ENCODE peak calls at places on chromosomes 4 and X, in seven cellular contexts. R is fibroblast of lung, N is tibial artery, Y is dorsolateral prefrontal cortex, P is caudate nucleus, G is ascending aorta, A is lung. F is an unnamed sample.

GRCh38 chr4:24748023-24748422 is 47.4 kb upstream of the SOD3 start:
- DNase-seq in R (no peak), N (no peak), Y (no peak), P (no peak), G (no peak), A (no peak), F (no peak)

GRCh38 chr4:56618734-56619133 is 62.4 kb downstream of the HOPX start:
- DNase-seq in R (no peak), N (no peak), Y (no peak), P (no peak), G (no peak), A (no peak), F (no peak)

GRCh38 chrX:132774312-132774711 is 184.1 kb downstream of the HS6ST2 start:
- DNase-seq in R (peak; percentile 12), N (no peak), Y (no peak), P (no peak), G (no peak), A (no peak), F (no peak)

GRCh38 chr4:57043304-57044251 is 64.9 kb downstream of the POLR2B start:
- DNase-seq in R (peak; percentile 90), N (no peak), Y (no peak), P (no peak), G (no peak), A (no peak), F (no peak)

GRCh38 chr4:149344436-149344835 is 471.2 kb downstream of the IQCM start:
- DNase-seq in R (peak; percentile 83), N (no peak), Y (no peak), P (no peak), G (no peak), A (no peak), F (no peak)

GRCh38 chrX:139083191-139083590 is 371.7 kb upstream of the FGF13 start:
- DNase-seq in R (no peak), N (no peak), Y (no peak), P (no peak), G (no peak), A (no peak), F (no peak)

GRCh38 chr4:64890131-64890710 is 481.0 kb upstream of the TECRL start:
- DNase-seq in R (peak; percentile 47), N (no peak), Y (no peak), P (no peak), G (no peak), A (no peak), F (no peak)

GRCh38 chr4:101604976-101605375 is 185.6 kb upstream of the BANK1 start:
- DNase-seq in R (peak; percentile 59), N (no peak), Y (no peak), P (no peak), G (no peak), A (no peak), F (no peak)

GRCh38 chr4:114727426-114727825 is 128.8 kb downstream of the UGT8 start:
- DNase-seq in R (no peak), N (no peak), Y (no peak), P (no peak), G (no peak), A (no peak), F (no peak)

GRCh38 chr4:15894923-15895411 is 43.6 kb downstream of the FGFBP1 start:
- DNase-seq in R (peak; percentile 90), N (no peak), Y (no peak), P (no peak), G (no peak), A (no peak), F (no peak)
- H3K27ac ChIP-seq in R (no peak overlapping the region), N (no peak overlapping the region), Y (no peak overlapping the region), P (no peak overlapping the region), G (no peak overlapping the region), A (no peak overlapping the region), F (no peak overlapping the region)

GRCh38 chrX:103629295-103630170 is 758 bp downstream of the TCEAL1 start:
- DNase-seq in R (peak; percentile 75), N (peak; percentile 80), Y (peak; percentile 60), P (peak; percentile 82), G (no peak), A (peak; percentile 59), F (peak; percentile 59)
- H3K27ac ChIP-seq in R (peak overlapping the region; percentile 74), N (peak overlapping the region; percentile 91), Y (peak overlapping the region; percentile 95), P (peak overlapping the region; percentile 88), G (peak overlapping the region; percentile 90), A (peak overlapping the region; percentile 90), F (peak overlapping the region; percentile 89)

GRCh38 chr4:176635372-176636261 is 157.1 kb downstream of the VEGFC start:
- DNase-seq in R (peak; percentile 83), N (no peak), Y (no peak), P (no peak), G (no peak), A (no peak), F (no peak)
- H3K27ac ChIP-seq in R (peak overlapping the region; percentile 15), N (no peak overlapping the region), Y (no peak overlapping the region), P (no peak overlapping the region), G (no peak overlapping the region), A (peak overlapping the region; percentile 6), F (no peak overlapping the region)

GRCh38 chr4:14294611-14295010 is 667.1 kb upstream of the BOD1L1 start:
- DNase-seq in R (peak; percentile 40), N (no peak), Y (no peak), P (no peak), G (no peak), A (no peak), F (no peak)

GRCh38 chr4:14284578-14284977 is 657.1 kb upstream of the BOD1L1 start:
- DNase-seq in R (no peak), N (no peak), Y (no peak), P (no peak), G (no peak), A (no peak), F (no peak)

GRCh38 chr4:14289708-14290107 is 662.2 kb upstream of the BOD1L1 start:
- DNase-seq in R (peak; percentile 63), N (no peak), Y (no peak), P (no peak), G (no peak), A (no peak), F (no peak)
- H3K27ac ChIP-seq in R (no peak overlapping the region), N (no peak overlapping the region), Y (no peak overlapping the region), P (no peak overlapping the region), G (no peak overlapping the region), A (no peak overlapping the region), F (no peak overlapping the region)

DNA sequence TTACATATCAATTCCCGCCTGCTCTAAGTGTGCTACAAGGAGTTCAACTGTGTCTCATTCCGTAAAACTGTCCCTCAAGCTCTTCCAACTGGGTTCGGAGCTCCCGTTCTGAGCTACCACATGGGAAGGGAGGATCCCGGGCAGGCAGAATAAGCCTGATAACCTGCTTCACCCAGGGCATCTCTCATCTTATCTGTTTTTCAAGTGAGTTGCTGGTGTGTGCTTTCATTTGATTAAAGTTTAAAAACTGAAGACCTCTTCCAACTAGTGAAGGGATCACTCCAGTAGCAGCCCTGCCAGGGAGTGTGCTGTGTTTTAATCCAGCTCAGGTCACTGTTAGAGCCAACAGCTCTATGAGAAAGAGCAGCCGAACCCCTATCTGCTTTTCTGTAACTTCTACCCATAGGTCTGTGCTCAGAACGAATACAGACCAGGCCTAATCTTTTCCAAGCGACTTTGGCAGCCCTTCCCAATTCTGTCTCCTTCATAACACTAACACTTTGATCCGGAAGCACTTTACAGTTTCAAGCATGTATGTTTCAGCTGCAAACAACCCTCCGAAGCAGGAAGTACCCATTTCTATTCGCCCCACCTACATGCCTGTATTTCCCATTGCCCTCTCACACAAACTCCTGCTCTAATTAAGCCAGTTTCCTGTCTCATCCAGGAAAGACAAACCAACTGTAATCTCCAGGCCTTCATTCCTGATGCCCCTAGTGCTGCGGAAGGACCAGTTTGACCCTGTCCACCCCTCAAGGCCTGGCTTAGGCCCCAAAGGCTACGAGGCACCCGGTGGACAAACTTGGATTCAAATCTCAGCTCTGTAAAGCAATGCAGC is 60.9 kb downstream of the IRF2 start:
- DNase-seq in R (no peak), N (no peak), Y (no peak), P (no peak), G (no peak), A (no peak), F (no peak)
- H3K27ac ChIP-seq in R (no peak overlapping the region), N (no peak overlapping the region), Y (no peak overlapping the region), P (no peak overlapping the region), G (no peak overlapping the region), A (peak overlapping the region; percentile 57), F (peak overlapping the region; percentile 31)

DNA sequence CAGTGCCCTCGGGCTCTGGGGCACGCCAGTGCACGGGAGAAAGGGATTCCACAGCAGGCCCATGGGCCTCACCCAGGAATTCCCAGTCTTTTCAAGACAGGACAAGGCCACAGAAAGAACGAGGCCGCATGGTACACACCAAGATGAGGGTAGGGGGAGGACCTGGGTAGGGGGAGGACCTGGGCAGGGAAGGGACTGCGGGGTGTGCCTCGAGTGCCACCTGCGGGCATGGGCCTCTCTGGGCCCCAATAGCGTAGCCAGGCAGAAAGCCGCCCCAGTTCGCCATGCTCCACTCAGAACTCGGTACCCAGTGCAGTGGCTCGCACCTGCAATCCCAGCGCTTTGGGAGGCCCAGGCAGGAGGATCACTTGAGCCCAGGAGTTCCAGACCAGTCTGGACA is 14.0 kb upstream of the DUSP9 start:
- DNase-seq in R (no peak), N (peak; percentile 34), Y (no peak), P (no peak), G (no peak), A (no peak), F (no peak)
- H3K27ac ChIP-seq in R (no peak overlapping the region), N (no peak overlapping the region), Y (no peak overlapping the region), P (no peak overlapping the region), G (no peak overlapping the region), A (no peak overlapping the region), F (no peak overlapping the region)

GRCh38 chrX:103792916-103793540 is 16.4 kb downstream of the PLP1 start:
- DNase-seq in R (peak; percentile 77), N (no peak), Y (no peak), P (no peak), G (no peak), A (no peak), F (no peak)

GRCh38 chrX:103793541-103793932 is 16.9 kb downstream of the PLP1 start:
- DNase-seq in R (peak; percentile 15), N (no peak), Y (no peak), P (no peak), G (no peak), A (no peak), F (no peak)

GRCh38 chrX:103789004-103789403 is 12.4 kb downstream of the PLP1 start:
- DNase-seq in R (no peak), N (no peak), Y (no peak), P (no peak), G (no peak), A (no peak), F (no peak)

GRCh38 chrX:103791826-103792458 is 15.3 kb downstream of the PLP1 start:
- DNase-seq in R (peak; percentile 44), N (no peak), Y (no peak), P (no peak), G (no peak), A (no peak), F (no peak)

GRCh38 chrX:103791233-103791632 is 14.6 kb downstream of the PLP1 start:
- DNase-seq in R (peak; percentile 16), N (no peak), Y (no peak), P (no peak), G (no peak), A (no peak), F (no peak)
- H3K27ac ChIP-seq in R (no peak overlapping the region), N (no peak overlapping the region), Y (peak overlapping the region; percentile 5), P (no peak overlapping the region), G (no peak overlapping the region), A (no peak overlapping the region), F (no peak overlapping the region)

GRCh38 chr4:1973218-1973617 is 35.6 kb downstream of the NELFA start:
- DNase-seq in R (no peak), N (peak; percentile 46), Y (no peak), P (no peak), G (no peak), A (no peak), F (no peak)
- H3K27ac ChIP-seq in R (no peak overlapping the region), N (no peak overlapping the region), Y (peak overlapping the region; percentile 80), P (no peak overlapping the region), G (no peak overlapping the region), A (no peak overlapping the region), F (no peak overlapping the region)

GRCh38 chr4:99437686-99438577 is 2.8 kb upstream of the ADH7 start:
- DNase-seq in R (no peak), N (no peak), Y (no peak), P (no peak), G (no peak), A (no peak), F (no peak)
- H3K27ac ChIP-seq in R (no peak overlapping the region), N (no peak overlapping the region), Y (no peak overlapping the region), P (no peak overlapping the region), G (no peak overlapping the region), A (no peak overlapping the region), F (no peak overlapping the region)

F was measured in substantia nigra.